ENCODE peak calls at places on chromosomes 13 and 19, in ten cellular contexts. K is HFF-Myc; Z is A549; O is hepatocyte; Q is fibroblast of lung; J is AG04450; V is heart left ventricle; B is HCT116; C is fibroblast of pulmonary artery; E is CD8-positive, alpha-beta T cell. U is an unnamed sample.

GRCh38 chr13:111363121-111363520 is 42.7 kb downstream of the TEX29 start:
- DNase-seq in C (no peak), J (no peak), V (no peak), O (no peak), E (no peak), Z (no peak), Q (no peak), B (no peak), K (no peak), U (no peak)

GRCh38 chr13:91946498-91947070 is 548.2 kb downstream of the GPC5 start:
- DNase-seq in K (no peak), V (no peak), C (peak), B (no peak), J (no peak), E (no peak), Q (peak), Z (peak), O (peak), U (no peak)

GRCh38 chr19:5686326-5686646 is 3.8 kb upstream of the RPL36 start:
- DNase-seq in E (no peak), V (no peak), J (no peak), C (no peak), O (no peak), B (no peak), Q (no peak), K (no peak), Z (no peak), U (no peak)

GRCh38 chr19:49362048-49362925 is at the start of gene TEAD2:
- DNase-seq in E (no peak), K (no peak), Z (peak), C (peak), V (peak), Q (peak), J (no peak), O (peak), B (no peak), U (no peak)

GRCh38 chr13:106440846-106441245 is 94.6 kb downstream of the EFNB2 start:
- DNase-seq in Q (no peak), E (no peak), C (no peak), Z (no peak), O (no peak), B (no peak), K (no peak), J (no peak), V (no peak), U (no peak)

GRCh38 chr19:12779162-12779993 is 4.0 kb upstream of the HOOK2 start:
- DNase-seq in E (no peak), V (peak), Z (no peak), O (peak), Q (peak), K (no peak), C (peak), B (no peak), J (no peak), U (no peak)

GRCh38 chr19:31349160-31349881 is at the start of gene TSHZ3:
- DNase-seq in E (no peak), C (peak), O (peak), J (no peak), Q (peak), V (peak), B (no peak), K (no peak), Z (peak), U (no peak)

GRCh38 chr19:6034512-6034911 is 56.6 kb upstream of the RANBP3 start:
- DNase-seq in B (no peak), C (no peak), E (no peak), O (no peak), Z (no peak), K (no peak), V (no peak), J (no peak), Q (no peak), U (no peak)

GRCh38 chr13:41401371-41401770 is 56.0 kb upstream of the RGCC start:
- DNase-seq in C (no peak), Q (no peak), Z (no peak), B (no peak), J (no peak), K (no peak), V (no peak), O (no peak), E (no peak), U (no peak)

GRCh38 chr13:50914301-50914700 is 4.7 kb downstream of the RNASEH2B start:
- DNase-seq in V (no peak), Z (no peak), K (no peak), J (no peak), Q (no peak), B (no peak), E (no peak), C (no peak), O (no peak), U (no peak)

GRCh38 chr19:5354403-5354802 is 13.8 kb upstream of the PTPRS start:
- DNase-seq in Z (no peak), B (no peak), K (no peak), V (no peak), J (no peak), C (peak), E (no peak), Q (no peak), O (no peak), U (no peak)

GRCh38 chr19:12784394-12784870 is 6.9 kb upstream of the JUNB start:
- DNase-seq in J (no peak), O (no peak), E (no peak), Q (no peak), Z (no peak), C (no peak), V (no peak), K (no peak), B (no peak), U (no peak)

GRCh38 chr19:38025908-38026307 is 118.9 kb downstream of the SIPA1L3 start:
- DNase-seq in O (no peak), J (no peak), C (no peak), Q (no peak), K (no peak), Z (no peak), V (no peak), B (no peak), E (no peak), U (no peak)

GRCh38 chr13:65468628-65469027 is 1761.5 kb downstream of the PCDH9 start:
- DNase-seq in B (no peak), O (no peak), J (no peak), Z (no peak), Q (peak), K (no peak), C (peak), E (no peak), V (no peak), U (no peak)

GRCh38 chr19:32343550-32344262 is 1.7 kb upstream of the ZNF507 start:
- DNase-seq in E (no peak), K (no peak), Z (no peak), J (no peak), O (no peak), C (no peak), Q (no peak), V (no peak), B (no peak), U (no peak)

GRCh38 chr19:45163751-45164150 is 3.0 kb upstream of the NKPD1 start:
- DNase-seq in O (no peak), E (no peak), J (no peak), Z (no peak), V (no peak), K (no peak), C (no peak), B (no peak), Q (no peak), U (no peak)

GRCh38 chr19:30445385-30445784 is 73.2 kb downstream of the ZNF536 start:
- DNase-seq in B (no peak), V (no peak), O (no peak), K (no peak), Z (no peak), E (no peak), C (no peak), J (no peak), Q (no peak), U (no peak)

GRCh38 chr19:28634031-28634328 is 579.0 kb downstream of the UQCRFS1 start:
- DNase-seq in B (no peak), Z (no peak), K (no peak), O (no peak), V (no peak), J (no peak), Q (no peak), E (no peak), C (no peak), U (no peak)

GRCh38 chr19:7919681-7920519 is at the start of gene SNAPC2:
- DNase-seq in J (peak), E (peak), Z (peak), B (peak), O (peak), Q (peak), V (peak), C (peak), K (peak), U (no peak)
- TF ChIP-seq CTCF in J (no peak), E (no peak), Z (no peak), B (no peak), O (no peak), Q (no peak), V (no peak), C (no peak), K (no peak), U (no peak)

DNA sequence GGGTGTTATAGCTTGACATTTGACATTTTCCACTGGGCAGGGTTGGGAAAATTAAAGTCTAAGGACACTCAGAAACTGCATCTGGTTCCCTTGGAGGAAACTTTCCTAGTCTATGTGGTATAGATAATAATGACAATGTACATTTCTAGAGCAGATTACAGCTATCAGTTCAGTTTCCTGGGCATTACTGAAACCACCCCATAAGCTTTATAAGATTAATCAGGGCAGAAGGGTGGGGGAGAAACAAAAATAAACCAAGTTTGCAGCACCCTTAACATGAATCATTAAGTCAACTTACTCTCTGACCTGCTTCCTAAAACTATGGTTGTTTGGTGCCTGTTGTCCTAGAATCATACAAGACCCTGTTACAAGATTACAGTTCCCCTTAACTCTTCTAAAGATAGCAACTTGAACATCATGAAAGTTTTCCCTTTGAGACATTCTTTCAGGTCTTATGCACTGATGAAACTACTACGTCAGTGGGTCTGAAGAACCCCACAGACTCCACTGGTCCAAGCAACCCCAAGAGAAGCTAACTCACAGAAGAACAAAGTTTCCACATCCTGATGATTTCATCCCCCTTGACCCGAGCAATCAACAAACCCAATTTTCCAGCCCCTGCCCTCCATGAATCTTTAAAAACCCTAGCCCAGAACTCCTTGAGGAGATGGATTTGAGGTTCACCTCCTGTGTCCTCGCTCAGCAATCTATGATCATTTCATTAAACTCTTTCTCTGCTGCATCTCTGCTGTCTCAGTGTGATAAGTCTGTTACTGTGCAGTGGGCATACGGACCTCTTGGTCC is 336.6 kb downstream of the FOXO1 start:
- DNase-seq in Z (no peak), O (no peak), Q (peak), V (no peak), J (no peak), K (no peak), B (no peak), E (no peak), C (peak), U (no peak)
- H3K4me3 ChIP-seq in Z (no peak), O (no peak), Q (no peak), V (no peak), J (no peak), K (no peak), B (no peak), E (no peak), C (no peak), U (no peak)

GRCh38 chr19:15419413-15420025 is 731 bp upstream of the AKAP8L start:
- DNase-seq in V (peak), Z (no peak), J (no peak), E (no peak), Q (no peak), K (no peak), O (no peak), C (peak), B (no peak), U (no peak)
- TF ChIP-seq CTCF in V (no peak), Z (no peak), J (no peak), E (no peak), Q (no peak), K (no peak), O (no peak), C (no peak), B (peak), U (no peak)

GRCh38 chr13:99215466-99215865 is 14.8 kb downstream of the UBAC2 start:
- DNase-seq in O (no peak), E (peak), J (no peak), B (no peak), V (peak), Q (no peak), Z (no peak), C (no peak), K (no peak), U (no peak)
- H3K4me3 ChIP-seq in O (no peak), E (peak), J (no peak), B (no peak), V (no peak), Q (no peak), Z (no peak), C (no peak), K (no peak), U (no peak)

DNA sequence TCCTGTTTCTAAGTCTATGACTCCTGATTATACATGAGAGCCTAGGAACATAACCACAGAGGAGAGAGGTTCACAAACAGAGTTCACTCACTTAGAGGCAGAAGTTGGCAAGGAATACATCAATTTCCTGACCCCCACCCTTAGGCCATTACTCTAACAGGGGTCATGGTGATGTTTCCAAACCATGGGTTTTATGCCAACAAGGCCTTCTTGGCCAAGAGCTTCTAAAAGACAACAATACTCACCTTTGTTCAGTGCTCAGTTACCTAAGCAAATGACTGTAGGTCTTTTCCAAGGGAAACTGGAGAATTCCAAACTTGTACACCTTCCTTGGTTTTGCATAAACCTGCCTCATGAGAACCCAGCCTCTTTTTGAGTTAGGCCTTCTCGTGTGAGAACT is 52.6 kb downstream of the ERICH4 start:
- DNase-seq in Q (no peak), Z (no peak), C (no peak), K (no peak), E (no peak), V (no peak), J (no peak), O (no peak), B (no peak), U (no peak)
- TF ChIP-seq CTCF in Q (no peak), Z (no peak), C (no peak), K (no peak), E (no peak), V (no peak), J (no peak), O (no peak), B (no peak), U (no peak)

DNA sequence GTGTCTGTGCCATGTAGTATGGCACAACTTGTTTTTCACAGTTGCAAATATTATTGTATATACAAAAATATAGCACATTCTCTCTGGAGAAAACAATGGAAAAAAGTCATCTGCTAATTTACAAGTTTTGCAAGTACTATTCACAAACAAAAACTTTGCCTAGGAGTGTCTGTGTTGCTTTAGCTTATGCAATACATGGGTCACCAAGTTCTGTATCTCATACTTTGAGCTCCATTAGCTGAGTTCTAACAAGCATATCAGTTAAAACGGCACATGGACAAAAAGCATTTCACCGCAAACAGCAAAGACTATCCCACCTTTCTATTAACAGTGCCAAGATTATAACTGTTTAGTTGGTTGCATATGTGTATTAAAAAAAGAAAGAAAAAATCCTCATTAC is 4.6 kb downstream of the SPRY2 start:
- DNase-seq in Z (no peak), Q (peak), O (no peak), C (peak), V (no peak), J (no peak), B (no peak), E (no peak), K (no peak), U (no peak)
- H3K4me3 ChIP-seq in Z (peak), Q (peak), O (peak), C (peak), V (peak), J (no peak), B (no peak), E (no peak), K (peak), U (peak)

GRCh38 chr13:23813635-23814034 is 75.6 kb downstream of the MIPEP start:
- DNase-seq in B (no peak), Q (no peak), E (no peak), Z (no peak), K (no peak), C (no peak), V (no peak), O (no peak), J (no peak), U (no peak)

GRCh38 chr13:23808803-23809202 is 80.4 kb downstream of the MIPEP start:
- DNase-seq in E (no peak), J (no peak), Z (no peak), O (no peak), K (no peak), Q (no peak), B (no peak), V (no peak), C (no peak), U (no peak)

GRCh38 chr13:23806874-23807522 is 82.2 kb downstream of the MIPEP start:
- DNase-seq in Z (no peak), J (no peak), E (no peak), V (no peak), O (no peak), B (no peak), C (no peak), Q (peak), K (no peak), U (no peak)

GRCh38 chr13:23811366-23812027 is 77.7 kb downstream of the MIPEP start:
- DNase-seq in Z (no peak), Q (no peak), E (no peak), V (no peak), K (no peak), O (no peak), C (no peak), J (no peak), B (no peak), U (no peak)

DNA sequence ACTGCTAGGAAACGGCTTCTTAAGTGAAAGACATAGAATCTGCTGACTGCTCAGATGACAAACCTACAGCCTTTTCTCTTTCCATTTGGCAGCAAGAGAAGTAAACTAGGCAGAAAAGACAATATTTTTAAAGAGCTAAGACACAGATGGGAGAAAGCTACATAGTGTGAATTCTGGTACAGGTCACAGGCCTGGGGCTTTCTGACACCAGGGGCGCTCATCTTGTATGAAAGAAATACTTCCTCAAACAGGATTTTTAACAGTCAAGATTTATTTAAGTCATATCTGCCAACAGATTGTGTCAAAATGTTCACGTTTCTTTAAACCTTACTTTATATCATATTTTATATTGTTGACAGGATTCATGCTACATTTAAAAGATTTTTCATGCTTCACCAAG is 78.4 kb downstream of the MIPEP start:
- DNase-seq in K (no peak), E (no peak), Q (no peak), V (no peak), Z (no peak), B (no peak), O (no peak), C (no peak), J (no peak), U (no peak)
- TF ChIP-seq CTCF in K (no peak), E (no peak), Q (no peak), V (no peak), Z (no peak), B (no peak), O (no peak), C (no peak), J (no peak), U (no peak)

GRCh38 chr19:15551183-15552004 is 43.1 kb downstream of the CYP4F22 start:
- DNase-seq in K (no peak), B (no peak), Q (peak), Z (peak), O (no peak), V (peak), C (peak), E (peak), J (no peak), U (no peak)
- H3K4me3 ChIP-seq in K (no peak), B (peak), Q (no peak), Z (peak), O (no peak), V (peak), C (peak), E (peak), J (peak), U (peak)

DNA sequence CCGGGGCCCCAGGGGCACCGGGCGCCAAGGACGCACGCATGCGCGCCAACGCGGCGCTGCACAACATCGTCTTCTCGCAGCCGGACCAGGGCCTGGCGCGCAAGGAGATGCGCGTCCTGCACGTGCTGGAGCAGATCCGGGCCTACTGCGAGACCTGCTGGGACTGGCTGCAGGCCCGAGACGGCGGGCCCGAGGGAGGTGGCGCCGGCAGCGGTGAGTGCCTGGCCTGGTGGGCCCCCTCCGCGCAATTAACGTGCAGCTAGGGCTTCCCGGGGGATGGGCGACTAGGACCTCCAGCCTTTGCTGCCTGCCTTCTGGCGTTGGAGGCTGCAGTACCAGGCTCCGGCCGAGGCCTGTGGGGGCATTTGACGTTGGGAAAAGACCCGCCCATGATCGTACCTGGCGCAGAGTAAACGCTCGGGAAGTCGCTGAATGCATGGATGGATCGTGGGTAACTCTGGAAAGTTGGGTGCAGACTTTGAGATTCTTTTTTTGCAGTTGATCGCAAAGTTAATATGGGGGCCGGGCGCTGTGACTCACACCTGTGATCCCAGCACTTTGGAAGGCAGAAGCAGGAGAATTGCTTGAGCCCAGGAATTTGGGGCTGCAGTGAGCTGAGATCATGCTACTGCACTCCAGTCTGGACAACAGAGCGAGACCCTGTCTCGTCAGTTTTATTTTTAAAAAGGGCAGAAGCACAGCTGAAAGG is 7.3 kb downstream of the APC2 start:
- DNase-seq in C (no peak), Q (no peak), Z (no peak), B (no peak), O (no peak), J (no peak), K (no peak), V (no peak), E (no peak), U (no peak)
- TF ChIP-seq CTCF in C (no peak), Q (no peak), Z (no peak), B (no peak), O (no peak), J (peak), K (no peak), V (no peak), E (no peak), U (no peak)